ENCODE peak calls at places on chromosomes 3 and 15, in seven cellular contexts. Q, Z, X, D, S, C and U are unnamed samples.

GRCh38 chr15:101070024-101070423 is 150.9 kb downstream of the LRRK1 start:
- DNase-seq in S (no peak), Q (no peak), C (no peak), X (no peak), D (no peak), Z (no peak), U (no peak)

GRCh38 chr3:134029256-134029733 is 430 bp downstream of the SLCO2A1 start:
- DNase-seq in X (peak), S (peak), Q (no peak), D (no peak), Z (no peak), C (no peak), U (peak)

GRCh38 chr3:144129536-144130214 is 158.1 kb downstream of the DIPK2A start:
- DNase-seq in D (no peak), Q (no peak), C (no peak), S (no peak), Z (no peak), X (no peak), U (no peak)

GRCh38 chr3:51946796-51947195 is 4.6 kb downstream of the PARP3 start:
- DNase-seq in S (no peak), X (no peak), Z (no peak), C (no peak), Q (no peak), D (no peak), U (no peak)

GRCh38 chr3:87446849-87447387 is 170.5 kb upstream of the POU1F1 start:
- DNase-seq in D (no peak), S (no peak), C (no peak), X (no peak), Q (no peak), Z (no peak), U (no peak)

GRCh38 chr3:151875759-151876158 is 2.3 kb downstream of the SUCNR1 start:
- DNase-seq in X (no peak), D (no peak), C (no peak), S (peak), Z (peak), Q (no peak), U (no peak)

GRCh38 chr3:44439499-44440295 is 37.8 kb downstream of the ZNF445 start:
- DNase-seq in X (no peak), C (no peak), Q (peak), D (peak), Z (peak), S (peak), U (no peak)

GRCh38 chr15:71448688-71449114 is 333.4 kb downstream of the THSD4 start:
- DNase-seq in D (no peak), S (peak), Z (no peak), X (peak), C (peak), Q (no peak), U (no peak)

GRCh38 chr3:10743366-10744097 is 72.5 kb upstream of the SLC6A11 start:
- DNase-seq in S (no peak), D (no peak), Q (no peak), C (no peak), Z (no peak), X (no peak), U (no peak)

GRCh38 chr15:81954158-81954783 is 91.5 kb downstream of the MEX3B start:
- DNase-seq in X (no peak), S (no peak), C (no peak), Q (no peak), D (no peak), Z (no peak), U (no peak)

GRCh38 chr15:72445426-72445825 is 28.7 kb upstream of the ARIH1 start:
- DNase-seq in Z (no peak), Q (no peak), C (no peak), D (no peak), X (no peak), S (no peak), U (no peak)

GRCh38 chr3:18670755-18671154 is 245.6 kb upstream of the SATB1 start:
- DNase-seq in Q (no peak), D (no peak), Z (no peak), X (no peak), S (no peak), C (no peak), U (no peak)

GRCh38 chr3:182644800-182645433 is 148.4 kb upstream of the ATP11B start:
- DNase-seq in Q (no peak), Z (no peak), D (no peak), C (no peak), S (no peak), X (no peak), U (no peak)

GRCh38 chr15:40266828-40267304 is 16.0 kb downstream of the ANKRD63 start:
- DNase-seq in Z (no peak), S (peak), C (no peak), Q (no peak), X (peak), D (no peak), U (no peak)